ENCODE peak calls at places on chromosomes 3 and 15, in ten cellular contexts. One of them, this sample, is unnamed.
A peak's percentile ranks its signal among the peaks of the same experiment; 100 is the strongest.

GRCh38 chr3:120177907-120178306 is 83.7 kb upstream of the GSK3B start:
- DNase-seq in tibial nerve: no peak
- DNase-seq in dorsolateral prefrontal cortex: no peak
- DNase-seq in esophagus squamous epithelium: no peak
- DNase-seq in prostate gland: no peak
- DNase-seq in ovary: no peak
- DNase-seq in lower lobe of right lung: no peak
- DNase-seq in PC-9: no peak
- DNase-seq in A549: peak; percentile 60
- DNase-seq in breast epithelium: no peak
- DNase-seq in this sample: no peak

GRCh38 chr15:92231461-92231860 is 162.2 kb upstream of the ST8SIA2 start:
- DNase-seq in tibial nerve: no peak
- DNase-seq in dorsolateral prefrontal cortex: no peak
- DNase-seq in esophagus squamous epithelium: no peak
- DNase-seq in prostate gland: no peak
- DNase-seq in ovary: no peak
- DNase-seq in lower lobe of right lung: no peak
- DNase-seq in PC-9: no peak
- DNase-seq in A549: no peak
- DNase-seq in breast epithelium: no peak
- DNase-seq in this sample: no peak

GRCh38 chr15:39881790-39882189 is 38.3 kb downstream of the GPR176 start:
- DNase-seq in tibial nerve: no peak
- DNase-seq in dorsolateral prefrontal cortex: no peak
- DNase-seq in esophagus squamous epithelium: no peak
- DNase-seq in prostate gland: no peak
- DNase-seq in ovary: no peak
- DNase-seq in lower lobe of right lung: no peak
- DNase-seq in PC-9: no peak
- DNase-seq in A549: no peak
- DNase-seq in breast epithelium: no peak
- DNase-seq in this sample: no peak

GRCh38 chr15:79068790-79069189 is 21.8 kb downstream of the RASGRF1 start:
- DNase-seq in tibial nerve: no peak
- DNase-seq in dorsolateral prefrontal cortex: no peak
- DNase-seq in esophagus squamous epithelium: no peak
- DNase-seq in prostate gland: no peak
- DNase-seq in ovary: no peak
- DNase-seq in lower lobe of right lung: no peak
- DNase-seq in PC-9: no peak
- DNase-seq in A549: no peak
- DNase-seq in breast epithelium: no peak
- DNase-seq in this sample: no peak

GRCh38 chr15:81292516-81293001 is 31.4 kb downstream of the STARD5 start:
- DNase-seq in tibial nerve: no peak
- DNase-seq in dorsolateral prefrontal cortex: no peak
- DNase-seq in esophagus squamous epithelium: no peak
- DNase-seq in prostate gland: no peak
- DNase-seq in ovary: no peak
- DNase-seq in lower lobe of right lung: no peak
- DNase-seq in PC-9: no peak
- DNase-seq in A549: no peak
- DNase-seq in breast epithelium: no peak
- DNase-seq in this sample: no peak

GRCh38 chr3:194023501-194024280 is 112.3 kb upstream of the HES1 start:
- DNase-seq in tibial nerve: no peak
- DNase-seq in dorsolateral prefrontal cortex: no peak
- DNase-seq in esophagus squamous epithelium: no peak
- DNase-seq in prostate gland: no peak
- DNase-seq in ovary: no peak
- DNase-seq in lower lobe of right lung: no peak
- DNase-seq in PC-9: no peak
- DNase-seq in A549: no peak
- DNase-seq in breast epithelium: no peak
- DNase-seq in this sample: peak; percentile 54

GRCh38 chr3:180036678-180037455 is at the start of gene PEX5L:
- DNase-seq in tibial nerve: peak; percentile 5
- DNase-seq in dorsolateral prefrontal cortex: peak; percentile 70
- DNase-seq in esophagus squamous epithelium: no peak
- DNase-seq in prostate gland: no peak
- DNase-seq in ovary: peak; percentile 48
- DNase-seq in lower lobe of right lung: peak; percentile 57
- DNase-seq in PC-9: no peak
- DNase-seq in A549: no peak
- DNase-seq in breast epithelium: peak; percentile 53
- DNase-seq in this sample: peak; percentile 88

GRCh38 chr3:196414469-196414868 is 17.8 kb downstream of the UBXN7 start:
- DNase-seq in tibial nerve: no peak
- DNase-seq in dorsolateral prefrontal cortex: no peak
- DNase-seq in esophagus squamous epithelium: no peak
- DNase-seq in prostate gland: no peak
- DNase-seq in ovary: no peak
- DNase-seq in lower lobe of right lung: no peak
- DNase-seq in PC-9: no peak
- DNase-seq in A549: no peak
- DNase-seq in breast epithelium: no peak
- DNase-seq in this sample: no peak

GRCh38 chr3:171162986-171163723 is 136.6 kb upstream of the SLC2A2 start:
- DNase-seq in tibial nerve: no peak
- DNase-seq in dorsolateral prefrontal cortex: no peak
- DNase-seq in esophagus squamous epithelium: no peak
- DNase-seq in prostate gland: no peak
- DNase-seq in ovary: no peak
- DNase-seq in lower lobe of right lung: no peak
- DNase-seq in PC-9: no peak
- DNase-seq in A549: peak; percentile 17
- DNase-seq in breast epithelium: no peak
- DNase-seq in this sample: no peak

GRCh38 chr3:27643355-27643754 is 78.8 kb downstream of the EOMES start:
- DNase-seq in tibial nerve: no peak
- DNase-seq in dorsolateral prefrontal cortex: no peak
- DNase-seq in esophagus squamous epithelium: no peak
- DNase-seq in prostate gland: no peak
- DNase-seq in ovary: no peak
- DNase-seq in lower lobe of right lung: no peak
- DNase-seq in PC-9: no peak
- DNase-seq in A549: no peak
- DNase-seq in breast epithelium: no peak
- DNase-seq in this sample: no peak

GRCh38 chr15:29039466-29040366 is 153.9 kb downstream of the APBA2 start:
- DNase-seq in tibial nerve: no peak
- DNase-seq in dorsolateral prefrontal cortex: peak; percentile 15
- DNase-seq in esophagus squamous epithelium: no peak
- DNase-seq in prostate gland: no peak
- DNase-seq in ovary: no peak
- DNase-seq in lower lobe of right lung: no peak
- DNase-seq in PC-9: no peak
- DNase-seq in A549: no peak
- DNase-seq in breast epithelium: no peak
- DNase-seq in this sample: no peak

GRCh38 chr3:52317601-52318000 is 1.5 kb downstream of the DNAH1 start:
- DNase-seq in tibial nerve: no peak
- DNase-seq in dorsolateral prefrontal cortex: no peak
- DNase-seq in esophagus squamous epithelium: no peak
- DNase-seq in prostate gland: no peak
- DNase-seq in ovary: peak; percentile 72
- DNase-seq in lower lobe of right lung: peak; percentile 84
- DNase-seq in PC-9: no peak
- DNase-seq in A549: no peak
- DNase-seq in breast epithelium: peak; percentile 69
- DNase-seq in this sample: no peak

GRCh38 chr3:98530676-98531075 is 1.1 kb upstream of the GPR15 start:
- DNase-seq in tibial nerve: no peak
- DNase-seq in dorsolateral prefrontal cortex: no peak
- DNase-seq in esophagus squamous epithelium: no peak
- DNase-seq in prostate gland: no peak
- DNase-seq in ovary: no peak
- DNase-seq in lower lobe of right lung: no peak
- DNase-seq in PC-9: no peak
- DNase-seq in A549: no peak
- DNase-seq in breast epithelium: no peak
- DNase-seq in this sample: no peak

GRCh38 chr3:40876019-40876418 is 323.3 kb upstream of the CTNNB1 start:
- DNase-seq in tibial nerve: no peak
- DNase-seq in dorsolateral prefrontal cortex: no peak
- DNase-seq in esophagus squamous epithelium: no peak
- DNase-seq in prostate gland: no peak
- DNase-seq in ovary: no peak
- DNase-seq in lower lobe of right lung: no peak
- DNase-seq in PC-9: no peak
- DNase-seq in A549: no peak
- DNase-seq in breast epithelium: no peak
- DNase-seq in this sample: no peak

GRCh38 chr3:45947361-45947760 is 4.1 kb downstream of the CXCR6 start:
- DNase-seq in tibial nerve: no peak
- DNase-seq in dorsolateral prefrontal cortex: no peak
- DNase-seq in esophagus squamous epithelium: no peak
- DNase-seq in prostate gland: no peak
- DNase-seq in ovary: no peak
- DNase-seq in lower lobe of right lung: no peak
- DNase-seq in PC-9: no peak
- DNase-seq in A549: no peak
- DNase-seq in breast epithelium: no peak
- DNase-seq in this sample: no peak

DNA sequence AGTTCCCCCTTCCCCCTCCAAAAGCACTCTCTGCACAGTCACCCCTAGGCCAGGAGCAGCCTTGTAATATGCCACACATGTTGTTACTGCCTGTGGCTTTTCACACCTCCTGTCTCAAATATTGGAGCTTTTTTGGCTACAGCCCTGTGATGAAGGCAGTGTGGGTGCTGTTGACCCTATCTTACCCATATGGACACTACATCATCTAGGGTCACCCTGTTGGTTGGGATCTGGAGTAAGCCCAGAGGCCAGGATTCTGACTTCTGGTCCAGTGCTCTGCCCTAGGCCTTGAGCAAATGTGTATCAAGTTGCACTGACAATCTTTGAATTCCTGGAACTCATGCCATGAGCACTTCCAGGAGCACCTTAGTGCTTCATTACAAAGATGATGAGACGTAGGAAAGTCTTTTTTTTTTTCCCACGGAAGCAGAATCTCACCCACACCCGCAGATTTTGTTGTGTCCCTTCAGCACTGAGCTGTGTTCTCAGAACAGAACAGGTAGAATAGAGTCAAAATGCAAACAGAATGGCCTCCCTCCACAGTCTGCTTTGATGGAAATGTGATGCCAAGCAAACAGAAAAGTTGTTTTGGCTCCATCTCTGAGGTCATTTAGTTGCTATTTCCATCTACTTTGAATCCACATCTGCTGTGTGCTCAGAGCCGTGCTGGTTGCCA is 49.6 kb downstream of the SMAD3 start:
- DNase-seq in tibial nerve: no peak
- DNase-seq in dorsolateral prefrontal cortex: no peak
- DNase-seq in esophagus squamous epithelium: no peak
- DNase-seq in prostate gland: no peak
- DNase-seq in ovary: no peak
- DNase-seq in lower lobe of right lung: no peak
- DNase-seq in PC-9: peak; percentile 61
- DNase-seq in A549: no peak
- DNase-seq in breast epithelium: no peak
- DNase-seq in this sample: no peak
- H3K27ac ChIP-seq in tibial nerve: peak overlapping the region; percentile 21
- H3K27ac ChIP-seq in dorsolateral prefrontal cortex: no peak overlapping the region
- H3K27ac ChIP-seq in esophagus squamous epithelium: no peak overlapping the region
- H3K27ac ChIP-seq in prostate gland: peak overlapping the region; percentile 15
- H3K27ac ChIP-seq in ovary: no peak overlapping the region
- H3K27ac ChIP-seq in lower lobe of right lung: peak overlapping the region; percentile 13
- H3K27ac ChIP-seq in PC-9: peak overlapping the region; percentile 60
- H3K27ac ChIP-seq in A549: peak overlapping the region; percentile 86
- H3K27ac ChIP-seq in breast epithelium: peak overlapping the region; percentile 54
- H3K27ac ChIP-seq in this sample: no peak overlapping the region

DNA sequence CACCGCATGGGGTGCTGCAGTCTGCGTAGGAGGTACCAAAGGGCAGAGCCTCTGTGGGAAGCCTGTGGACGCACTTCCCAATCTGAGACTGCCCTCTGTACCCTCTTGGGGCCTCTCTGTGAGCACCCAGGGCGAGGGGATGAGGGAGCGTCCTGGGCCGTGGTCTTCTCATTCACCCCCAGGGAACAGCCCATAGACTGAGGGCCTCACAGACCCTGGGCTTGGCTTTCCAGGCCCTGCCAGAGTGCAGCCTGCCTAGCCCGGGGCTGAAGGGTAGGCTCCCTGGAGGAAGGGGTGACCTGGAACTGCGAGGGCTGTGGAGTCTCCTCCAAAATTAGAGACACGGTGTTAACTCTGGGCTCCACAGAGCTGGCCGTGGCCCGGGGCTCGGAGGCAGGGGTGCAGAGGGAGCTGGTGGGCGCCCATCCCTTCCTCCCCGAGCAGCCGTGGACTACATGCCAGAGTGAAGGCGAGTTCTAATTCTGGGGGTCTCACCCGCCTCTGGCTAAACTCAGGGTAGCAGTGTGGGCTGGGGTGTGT is 468 bp upstream of the SPTBN5 start:
- DNase-seq in tibial nerve: no peak
- DNase-seq in dorsolateral prefrontal cortex: no peak
- DNase-seq in esophagus squamous epithelium: no peak
- DNase-seq in prostate gland: no peak
- DNase-seq in ovary: no peak
- DNase-seq in lower lobe of right lung: no peak
- DNase-seq in PC-9: no peak
- DNase-seq in A549: no peak
- DNase-seq in breast epithelium: no peak
- DNase-seq in this sample: no peak
- H3K27ac ChIP-seq in tibial nerve: peak overlapping the region; percentile 72
- H3K27ac ChIP-seq in dorsolateral prefrontal cortex: no peak overlapping the region
- H3K27ac ChIP-seq in esophagus squamous epithelium: peak overlapping the region; percentile 62
- H3K27ac ChIP-seq in prostate gland: no peak overlapping the region
- H3K27ac ChIP-seq in ovary: no peak overlapping the region
- H3K27ac ChIP-seq in lower lobe of right lung: peak overlapping the region; percentile 79
- H3K27ac ChIP-seq in PC-9: no peak overlapping the region
- H3K27ac ChIP-seq in A549: peak overlapping the region; percentile 55
- H3K27ac ChIP-seq in breast epithelium: peak overlapping the region; percentile 78
- H3K27ac ChIP-seq in this sample: no peak overlapping the region

DNA sequence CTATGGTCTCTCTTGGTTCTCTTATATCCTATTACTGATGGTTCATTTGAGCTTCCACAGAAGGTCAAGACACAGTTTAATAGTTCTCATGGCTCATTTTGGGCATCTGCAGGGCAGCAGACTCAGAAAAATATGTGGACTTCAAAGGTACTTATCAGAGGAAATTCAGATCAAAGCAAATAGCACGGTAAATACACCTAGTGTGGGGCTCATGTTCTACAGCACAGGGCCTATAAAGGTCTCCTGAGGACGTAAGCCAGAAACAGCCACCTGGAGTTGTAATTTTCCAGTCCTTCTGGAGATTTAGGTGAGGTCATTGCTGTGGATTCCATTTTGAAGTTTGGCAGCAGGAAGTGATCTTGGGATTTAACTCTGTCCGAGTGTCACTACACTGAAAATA is 134.5 kb upstream of the SGO1 start:
- DNase-seq in tibial nerve: no peak
- DNase-seq in dorsolateral prefrontal cortex: no peak
- DNase-seq in esophagus squamous epithelium: no peak
- DNase-seq in prostate gland: no peak
- DNase-seq in ovary: no peak
- DNase-seq in lower lobe of right lung: no peak
- DNase-seq in PC-9: peak; percentile 60
- DNase-seq in A549: no peak
- DNase-seq in breast epithelium: no peak
- DNase-seq in this sample: no peak
- H3K27ac ChIP-seq in tibial nerve: no peak overlapping the region
- H3K27ac ChIP-seq in dorsolateral prefrontal cortex: no peak overlapping the region
- H3K27ac ChIP-seq in esophagus squamous epithelium: no peak overlapping the region
- H3K27ac ChIP-seq in prostate gland: no peak overlapping the region
- H3K27ac ChIP-seq in ovary: no peak overlapping the region
- H3K27ac ChIP-seq in lower lobe of right lung: no peak overlapping the region
- H3K27ac ChIP-seq in PC-9: no peak overlapping the region
- H3K27ac ChIP-seq in A549: no peak overlapping the region
- H3K27ac ChIP-seq in breast epithelium: no peak overlapping the region
- H3K27ac ChIP-seq in this sample: no peak overlapping the region

GRCh38 chr3:14119166-14119510 is 5.5 kb downstream of the CHCHD4 start:
- DNase-seq in tibial nerve: no peak
- DNase-seq in dorsolateral prefrontal cortex: no peak
- DNase-seq in esophagus squamous epithelium: no peak
- DNase-seq in prostate gland: no peak
- DNase-seq in ovary: no peak
- DNase-seq in lower lobe of right lung: no peak
- DNase-seq in PC-9: no peak
- DNase-seq in A549: no peak
- DNase-seq in breast epithelium: no peak
- DNase-seq in this sample: no peak
- H3K27ac ChIP-seq in tibial nerve: no peak overlapping the region
- H3K27ac ChIP-seq in dorsolateral prefrontal cortex: no peak overlapping the region
- H3K27ac ChIP-seq in esophagus squamous epithelium: peak overlapping the region; percentile 64
- H3K27ac ChIP-seq in prostate gland: peak overlapping the region; percentile 69
- H3K27ac ChIP-seq in ovary: peak overlapping the region; percentile 11
- H3K27ac ChIP-seq in lower lobe of right lung: peak overlapping the region; percentile 18
- H3K27ac ChIP-seq in PC-9: no peak overlapping the region
- H3K27ac ChIP-seq in A549: no peak overlapping the region
- H3K27ac ChIP-seq in breast epithelium: peak overlapping the region; percentile 51
- H3K27ac ChIP-seq in this sample: no peak overlapping the region